ENCODE peak calls at places on chromosomes 6 and 20, in nine cellular contexts. Y is stimulated activated CD8-positive, alpha-beta memory T cell treated with anti-CD3 and anti-CD28 coated beads, Interleukin-15, amount 100 ng/mL, for 1 hour; K is T1000; R is fibroblast of lung; X is HS-27A; E is NCI-H510A treated with DMSO at 0.1 percent for 48 hours; F is keratinocyte; M is NCI-H82; W is endothelial cell. Z is an unnamed sample.

GRCh38 chr6:3806169-3806922 is 42.8 kb upstream of the FAM50B start:
- DNase-seq in R (no peak), F (no peak), M (no peak), W (no peak), Y (no peak), X (no peak), E (no peak), K (no peak), Z (no peak)

GRCh38 chr20:9955646-9956045 is 79.1 kb upstream of the ANKEF1 start:
- DNase-seq in R (peak), K (no peak), M (no peak), W (no peak), Y (no peak), E (no peak), X (no peak), F (no peak), Z (peak)

GRCh38 chr6:37366910-37367309 is 13.1 kb downstream of the RNF8 start:
- DNase-seq in E (no peak), M (peak), Y (no peak), W (no peak), R (no peak), X (no peak), F (no peak), K (no peak), Z (no peak)

GRCh38 chr6:146892613-146893401 is 294.0 kb downstream of the ADGB start:
- DNase-seq in K (no peak), Y (no peak), X (no peak), M (no peak), E (no peak), R (peak), F (no peak), W (no peak), Z (no peak)

GRCh38 chr6:63573899-63574553 is 1.7 kb downstream of the LOC128125822 start:
- DNase-seq in F (no peak), W (peak), E (peak), Y (peak), M (peak), R (peak), K (peak), X (no peak), Z (no peak)

GRCh38 chr20:61977387-61977786 is 88.3 kb downstream of the TAF4 start:
- DNase-seq in M (no peak), F (no peak), R (no peak), Y (no peak), K (no peak), E (no peak), W (no peak), X (no peak), Z (no peak)

GRCh38 chr6:33976425-33977360 is 169.2 kb downstream of the GRM4 start:
- DNase-seq in W (no peak), F (no peak), R (no peak), M (no peak), X (no peak), Y (no peak), E (no peak), K (no peak), Z (no peak)

GRCh38 chr20:47067776-47068175 is 173.1 kb downstream of the EYA2 start:
- DNase-seq in X (no peak), Y (no peak), F (no peak), M (no peak), E (no peak), K (no peak), R (no peak), W (no peak), Z (no peak)

GRCh38 chr6:127776320-127776719 is 124.5 kb downstream of the THEMIS start:
- DNase-seq in Y (no peak), K (no peak), M (peak), X (no peak), F (no peak), W (no peak), R (no peak), E (no peak), Z (no peak)

GRCh38 chr6:26268659-26269402 is 96.2 kb upstream of the BTN3A2 start:
- DNase-seq in W (no peak), K (peak), F (no peak), R (peak), Y (no peak), E (peak), X (no peak), M (no peak), Z (no peak)

GRCh38 chr20:44756956-44757355 is 11.3 kb downstream of the KCNK15 start:
- DNase-seq in F (no peak), X (no peak), M (no peak), Y (no peak), E (no peak), K (no peak), W (no peak), R (no peak), Z (no peak)

GRCh38 chr6:42120895-42121865 is 21.2 kb downstream of the C6orf132 start:
- DNase-seq in Y (no peak), R (peak), F (no peak), K (no peak), E (no peak), W (no peak), X (peak), M (no peak), Z (no peak)

GRCh38 chr6:36126553-36127458 is 3.5 kb upstream of the MAPK13 start:
- DNase-seq in F (no peak), K (no peak), M (no peak), W (no peak), X (no peak), Y (no peak), R (peak), E (no peak), Z (no peak)

GRCh38 chr6:74946961-74947360 is 258.9 kb downstream of the COL12A1 start:
- DNase-seq in M (no peak), E (no peak), K (no peak), W (no peak), R (peak), Y (no peak), F (no peak), X (no peak), Z (no peak)

GRCh38 chr6:48315051-48315719 is 204.2 kb upstream of the PTCHD4 start:
- DNase-seq in W (no peak), Y (no peak), R (no peak), X (no peak), K (no peak), M (no peak), E (no peak), F (no peak), Z (no peak)

GRCh38 chr20:59222982-59223610 is 59.5 kb downstream of the ZNF831 start:
- DNase-seq in R (no peak), K (no peak), Y (no peak), E (no peak), F (no peak), X (no peak), W (peak), M (peak), Z (no peak)

GRCh38 chr6:3162565-3163247 is 5.4 kb upstream of the TUBB2A start:
- DNase-seq in F (no peak), E (peak), X (no peak), W (peak), M (peak), K (peak), Y (no peak), R (peak), Z (no peak)

GRCh38 chr6:63456734-63457133 is 115.5 kb upstream of the LOC128125822 start:
- DNase-seq in E (no peak), X (no peak), F (no peak), K (no peak), W (no peak), R (no peak), M (no peak), Y (no peak), Z (no peak)

GRCh38 chr20:1334761-1335160 is 5.8 kb upstream of the SDCBP2 start:
- DNase-seq in E (peak), Y (no peak), X (no peak), W (no peak), M (peak), K (no peak), F (no peak), R (no peak), Z (no peak)

GRCh38 chr6:298233-299049 is 6.2 kb downstream of the DUSP22 start:
- DNase-seq in X (no peak), K (no peak), Y (no peak), M (no peak), E (no peak), F (no peak), W (no peak), R (no peak), Z (no peak)

GRCh38 chr6:135186255-135186654 is 5.1 kb downstream of the MYB start:
- DNase-seq in F (no peak), X (no peak), K (no peak), E (no peak), Y (no peak), M (no peak), W (no peak), R (no peak), Z (no peak)

GRCh38 chr6:85764844-85765243 is 122.2 kb upstream of the SYNCRIP start:
- DNase-seq in F (no peak), M (no peak), Y (no peak), X (no peak), K (no peak), W (no peak), E (no peak), R (peak), Z (no peak)

GRCh38 chr6:75151013-75151412 is 54.8 kb downstream of the COL12A1 start:
- DNase-seq in K (no peak), E (no peak), R (no peak), M (no peak), Y (no peak), W (no peak), F (no peak), X (no peak), Z (no peak)

GRCh38 chr6:148736779-148737412 is 9.9 kb upstream of the UST start:
- DNase-seq in E (no peak), Y (no peak), F (no peak), K (no peak), M (no peak), W (no peak), X (no peak), R (no peak), Z (no peak)

GRCh38 chr6:139017227-139017626 is 11.3 kb upstream of the ABRACL start:
- DNase-seq in R (peak), E (no peak), Y (no peak), X (no peak), F (no peak), K (no peak), M (no peak), W (no peak), Z (no peak)

GRCh38 chr20:37335642-37336368 is 10.1 kb upstream of the SRC start:
- DNase-seq in E (no peak), K (no peak), Y (no peak), W (no peak), X (no peak), F (no peak), R (peak), M (no peak), Z (no peak)

GRCh38 chr6:154453329-154453728 is 57.2 kb downstream of the CNKSR3 start:
- DNase-seq in F (no peak), W (no peak), M (no peak), E (no peak), Y (no peak), R (no peak), K (no peak), X (no peak), Z (no peak)

GRCh38 chr6:87664943-87665342 is 37.1 kb downstream of the AKIRIN2 start:
- DNase-seq in R (no peak), E (no peak), M (no peak), K (no peak), W (no peak), F (no peak), X (no peak), Y (no peak), Z (no peak)

GRCh38 chr6:71139249-71139648 is 149.4 kb upstream of the OGFRL1 start:
- DNase-seq in K (peak), W (no peak), X (peak), R (peak), E (no peak), F (no peak), M (no peak), Y (no peak), Z (no peak)

GRCh38 chr20:32440758-32441078 is 82.6 kb downstream of the ASXL1 start:
- DNase-seq in W (no peak), X (no peak), F (no peak), Y (no peak), K (no peak), R (no peak), M (no peak), E (no peak), Z (no peak)

GRCh38 chr20:25259358-25259757 is 11.5 kb downstream of the PYGB start:
- DNase-seq in F (no peak), X (no peak), E (no peak), M (no peak), W (no peak), K (no peak), Y (no peak), R (no peak), Z (no peak)

GRCh38 chr6:122751291-122751690 is 28.2 kb upstream of the FABP7 start:
- DNase-seq in R (no peak), W (no peak), M (no peak), X (no peak), Y (no peak), E (no peak), K (no peak), F (no peak), Z (no peak)